ENCODE peak calls at places on chromosomes 12 and 14, in seven cellular contexts. One of them, this sample, is unnamed.

GRCh38 chr12:123034022-123034541 is 53.6 kb downstream of the ARL6IP4 start:
- DNase-seq in right atrium auricular region: no peak
- DNase-seq in choroid plexus epithelial cell: no peak
- DNase-seq in IMR-90: no peak
- DNase-seq in hepatocyte: no peak
- DNase-seq in A549: no peak
- DNase-seq in A673: no peak
- DNase-seq in this sample: no peak

GRCh38 chr14:105119410-105120025 is 49.1 kb downstream of the JAG2 start:
- DNase-seq in right atrium auricular region: no peak
- DNase-seq in choroid plexus epithelial cell: no peak
- DNase-seq in IMR-90: no peak
- DNase-seq in hepatocyte: no peak
- DNase-seq in A549: no peak
- DNase-seq in A673: no peak
- DNase-seq in this sample: no peak

GRCh38 chr12:52971701-52972329 is 22.9 kb downstream of the KRT18 start:
- DNase-seq in right atrium auricular region: no peak
- DNase-seq in choroid plexus epithelial cell: peak
- DNase-seq in IMR-90: peak
- DNase-seq in hepatocyte: peak
- DNase-seq in A549: peak
- DNase-seq in A673: no peak
- DNase-seq in this sample: peak

GRCh38 chr12:32305163-32305562 is 94.2 kb upstream of the FGD4 start:
- DNase-seq in right atrium auricular region: no peak
- DNase-seq in choroid plexus epithelial cell: peak
- DNase-seq in IMR-90: peak
- DNase-seq in hepatocyte: no peak
- DNase-seq in A549: peak
- DNase-seq in A673: peak
- DNase-seq in this sample: peak

GRCh38 chr12:82470906-82471512 is 112.7 kb downstream of the METTL25 start:
- DNase-seq in right atrium auricular region: no peak
- DNase-seq in choroid plexus epithelial cell: no peak
- DNase-seq in IMR-90: no peak
- DNase-seq in hepatocyte: no peak
- DNase-seq in A549: no peak
- DNase-seq in A673: no peak
- DNase-seq in this sample: no peak

GRCh38 chr12:65525501-65526141 is 247.1 kb downstream of the MSRB3 start:
- DNase-seq in right atrium auricular region: no peak
- DNase-seq in choroid plexus epithelial cell: no peak
- DNase-seq in IMR-90: peak
- DNase-seq in hepatocyte: no peak
- DNase-seq in A549: no peak
- DNase-seq in A673: no peak
- DNase-seq in this sample: peak

GRCh38 chr12:92574046-92574783 is 128.6 kb upstream of the PLEKHG7 start:
- DNase-seq in right atrium auricular region: no peak
- DNase-seq in choroid plexus epithelial cell: peak
- DNase-seq in IMR-90: peak
- DNase-seq in hepatocyte: no peak
- DNase-seq in A549: peak
- DNase-seq in A673: peak
- DNase-seq in this sample: no peak

GRCh38 chr14:80946187-80946586 is 4.6 kb upstream of the CEP128 start:
- DNase-seq in right atrium auricular region: no peak
- DNase-seq in choroid plexus epithelial cell: no peak
- DNase-seq in IMR-90: peak
- DNase-seq in hepatocyte: no peak
- DNase-seq in A549: no peak
- DNase-seq in A673: no peak
- DNase-seq in this sample: no peak

GRCh38 chr14:71467419-71467818 is 464.8 kb upstream of the RGS6 start:
- DNase-seq in right atrium auricular region: no peak
- DNase-seq in choroid plexus epithelial cell: no peak
- DNase-seq in IMR-90: no peak
- DNase-seq in hepatocyte: no peak
- DNase-seq in A549: no peak
- DNase-seq in A673: peak
- DNase-seq in this sample: peak

GRCh38 chr14:64938972-64939816 is 3.4 kb downstream of the GPX2 start:
- DNase-seq in right atrium auricular region: no peak
- DNase-seq in choroid plexus epithelial cell: no peak
- DNase-seq in IMR-90: no peak
- DNase-seq in hepatocyte: no peak
- DNase-seq in A549: no peak
- DNase-seq in A673: no peak
- DNase-seq in this sample: no peak

GRCh38 chr12:530308-530707 is 70.6 kb downstream of the B4GALNT3 start:
- DNase-seq in right atrium auricular region: no peak
- DNase-seq in choroid plexus epithelial cell: no peak
- DNase-seq in IMR-90: no peak
- DNase-seq in hepatocyte: no peak
- DNase-seq in A549: no peak
- DNase-seq in A673: peak
- DNase-seq in this sample: no peak

GRCh38 chr14:20434701-20435453 is 1.1 kb downstream of the KLHL33 start:
- DNase-seq in right atrium auricular region: peak
- DNase-seq in choroid plexus epithelial cell: peak
- DNase-seq in IMR-90: no peak
- DNase-seq in hepatocyte: no peak
- DNase-seq in A549: no peak
- DNase-seq in A673: no peak
- DNase-seq in this sample: peak

GRCh38 chr12:123049398-123050250 is 69.1 kb downstream of the ARL6IP4 start:
- DNase-seq in right atrium auricular region: no peak
- DNase-seq in choroid plexus epithelial cell: peak
- DNase-seq in IMR-90: no peak
- DNase-seq in hepatocyte: no peak
- DNase-seq in A549: no peak
- DNase-seq in A673: no peak
- DNase-seq in this sample: no peak

GRCh38 chr14:71693373-71693772 is 238.9 kb upstream of the RGS6 start:
- DNase-seq in right atrium auricular region: no peak
- DNase-seq in choroid plexus epithelial cell: peak
- DNase-seq in IMR-90: peak
- DNase-seq in hepatocyte: no peak
- DNase-seq in A549: no peak
- DNase-seq in A673: peak
- DNase-seq in this sample: peak

GRCh38 chr12:84911331-84912190 is 1.0 kb downstream of the SLC6A15 start:
- DNase-seq in right atrium auricular region: no peak
- DNase-seq in choroid plexus epithelial cell: peak
- DNase-seq in IMR-90: peak
- DNase-seq in hepatocyte: peak
- DNase-seq in A549: peak
- DNase-seq in A673: peak
- DNase-seq in this sample: peak

GRCh38 chr14:86203843-86204242 is 673.9 kb downstream of the FLRT2 start:
- DNase-seq in right atrium auricular region: no peak
- DNase-seq in choroid plexus epithelial cell: no peak
- DNase-seq in IMR-90: no peak
- DNase-seq in hepatocyte: no peak
- DNase-seq in A549: no peak
- DNase-seq in A673: no peak
- DNase-seq in this sample: no peak

GRCh38 chr12:26941251-26941650 is 3.0 kb downstream of the FGFR1OP2 start:
- DNase-seq in right atrium auricular region: no peak
- DNase-seq in choroid plexus epithelial cell: peak
- DNase-seq in IMR-90: no peak
- DNase-seq in hepatocyte: no peak
- DNase-seq in A549: no peak
- DNase-seq in A673: no peak
- DNase-seq in this sample: no peak

DNA sequence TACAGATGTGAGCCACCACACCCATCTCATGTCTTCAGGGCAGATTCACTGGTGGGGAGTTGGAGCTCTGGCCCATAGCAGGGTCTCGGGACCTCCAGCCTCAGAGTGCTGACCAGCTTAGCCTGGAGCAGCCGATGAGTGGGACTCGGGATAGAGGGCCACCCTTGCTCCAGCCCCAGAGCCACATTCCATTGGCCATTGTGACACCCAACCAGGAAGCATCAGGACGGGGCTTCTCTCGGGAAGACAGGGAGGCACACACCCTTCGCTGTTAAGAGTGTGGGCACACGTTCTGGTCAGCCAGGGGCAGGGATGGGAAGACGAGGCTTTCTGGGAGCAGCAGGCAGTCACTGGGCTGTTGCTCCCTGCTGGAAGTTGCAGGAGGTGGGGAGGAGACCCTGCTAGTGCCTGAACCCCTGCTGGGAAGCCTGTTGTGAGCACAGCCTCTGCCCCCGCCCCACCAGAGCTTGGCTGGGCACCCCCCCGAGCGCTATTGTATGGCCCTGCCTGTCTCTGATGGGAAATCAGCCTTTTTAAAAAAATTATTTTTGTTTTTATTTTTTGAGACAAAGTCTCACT is 1.6 kb downstream of the ADGRD1 start:
- DNase-seq in right atrium auricular region: peak
- DNase-seq in choroid plexus epithelial cell: no peak
- DNase-seq in IMR-90: no peak
- DNase-seq in hepatocyte: no peak
- DNase-seq in A549: no peak
- DNase-seq in A673: no peak
- DNase-seq in this sample: no peak
- H3K4me3 ChIP-seq in right atrium auricular region: peak
- H3K4me3 ChIP-seq in choroid plexus epithelial cell: no peak
- H3K4me3 ChIP-seq in IMR-90: no peak
- H3K4me3 ChIP-seq in hepatocyte: no peak
- H3K4me3 ChIP-seq in A549: no peak
- H3K4me3 ChIP-seq in A673: no peak
- H3K4me3 ChIP-seq in this sample: peak

GRCh38 chr14:41825622-41826021 is 218.9 kb downstream of the LRFN5 start:
- DNase-seq in right atrium auricular region: no peak
- DNase-seq in choroid plexus epithelial cell: no peak
- DNase-seq in IMR-90: no peak
- DNase-seq in hepatocyte: no peak
- DNase-seq in A549: no peak
- DNase-seq in A673: no peak
- DNase-seq in this sample: no peak

DNA sequence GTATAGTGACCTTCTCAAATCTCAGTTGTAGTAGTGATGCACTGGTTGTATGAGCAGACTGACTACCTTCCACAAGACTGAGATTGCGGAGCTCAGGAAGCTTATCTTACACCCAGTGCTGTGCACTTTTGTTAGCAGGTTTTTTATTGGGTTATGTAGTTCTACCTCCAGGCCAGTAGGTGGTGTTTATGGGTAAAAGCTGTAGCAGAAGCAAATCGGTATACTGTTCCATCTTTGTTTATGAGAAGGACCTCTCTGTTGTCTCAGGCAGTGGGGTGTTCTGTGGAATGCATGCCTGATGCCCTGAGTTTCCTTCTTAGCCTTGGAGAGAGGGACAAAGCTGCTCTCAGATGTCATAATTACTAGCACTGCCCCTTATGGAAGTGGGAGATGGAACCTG is 217.8 kb downstream of the LRFN5 start:
- DNase-seq in right atrium auricular region: no peak
- DNase-seq in choroid plexus epithelial cell: no peak
- DNase-seq in IMR-90: no peak
- DNase-seq in hepatocyte: no peak
- DNase-seq in A549: no peak
- DNase-seq in A673: no peak
- DNase-seq in this sample: no peak
- TF ChIP-seq CTCF in right atrium auricular region: no peak
- TF ChIP-seq CTCF in choroid plexus epithelial cell: peak
- TF ChIP-seq CTCF in IMR-90: no peak
- TF ChIP-seq CTCF in hepatocyte: no peak
- TF ChIP-seq CTCF in A549: no peak
- TF ChIP-seq CTCF in A673: peak
- TF ChIP-seq CTCF in this sample: peak

GRCh38 chr14:31027847-31028246 is 1.7 kb upstream of the STRN3 start:
- DNase-seq in right atrium auricular region: no peak
- DNase-seq in choroid plexus epithelial cell: no peak
- DNase-seq in IMR-90: no peak
- DNase-seq in hepatocyte: no peak
- DNase-seq in A549: no peak
- DNase-seq in A673: no peak
- DNase-seq in this sample: no peak
- H3K4me3 ChIP-seq in right atrium auricular region: no peak
- H3K4me3 ChIP-seq in choroid plexus epithelial cell: no peak
- H3K4me3 ChIP-seq in IMR-90: no peak
- H3K4me3 ChIP-seq in hepatocyte: peak
- H3K4me3 ChIP-seq in A549: peak
- H3K4me3 ChIP-seq in A673: peak
- H3K4me3 ChIP-seq in this sample: no peak

GRCh38 chr14:63328787-63329737 is 10.3 kb upstream of the GPHB5 start:
- DNase-seq in right atrium auricular region: no peak
- DNase-seq in choroid plexus epithelial cell: no peak
- DNase-seq in IMR-90: no peak
- DNase-seq in hepatocyte: no peak
- DNase-seq in A549: no peak
- DNase-seq in A673: peak
- DNase-seq in this sample: peak
- TF ChIP-seq CTCF in right atrium auricular region: no peak
- TF ChIP-seq CTCF in choroid plexus epithelial cell: no peak
- TF ChIP-seq CTCF in IMR-90: no peak
- TF ChIP-seq CTCF in hepatocyte: no peak
- TF ChIP-seq CTCF in A549: no peak
- TF ChIP-seq CTCF in A673: no peak
- TF ChIP-seq CTCF in this sample: no peak

GRCh38 chr14:89900822-89901221 is 53.7 kb downstream of the EFCAB11 start:
- DNase-seq in right atrium auricular region: no peak
- DNase-seq in choroid plexus epithelial cell: peak
- DNase-seq in IMR-90: peak
- DNase-seq in hepatocyte: no peak
- DNase-seq in A549: no peak
- DNase-seq in A673: no peak
- DNase-seq in this sample: no peak

GRCh38 chr14:89899917-89900680 is 54.4 kb downstream of the EFCAB11 start:
- DNase-seq in right atrium auricular region: no peak
- DNase-seq in choroid plexus epithelial cell: peak
- DNase-seq in IMR-90: peak
- DNase-seq in hepatocyte: peak
- DNase-seq in A549: no peak
- DNase-seq in A673: peak
- DNase-seq in this sample: peak

GRCh38 chr14:89903340-89903965 is 51.1 kb downstream of the EFCAB11 start:
- DNase-seq in right atrium auricular region: no peak
- DNase-seq in choroid plexus epithelial cell: no peak
- DNase-seq in IMR-90: no peak
- DNase-seq in hepatocyte: no peak
- DNase-seq in A549: no peak
- DNase-seq in A673: no peak
- DNase-seq in this sample: no peak

GRCh38 chr14:89906000-89906399 is 48.5 kb downstream of the EFCAB11 start:
- DNase-seq in right atrium auricular region: no peak
- DNase-seq in choroid plexus epithelial cell: no peak
- DNase-seq in IMR-90: no peak
- DNase-seq in hepatocyte: no peak
- DNase-seq in A549: no peak
- DNase-seq in A673: no peak
- DNase-seq in this sample: no peak

DNA sequence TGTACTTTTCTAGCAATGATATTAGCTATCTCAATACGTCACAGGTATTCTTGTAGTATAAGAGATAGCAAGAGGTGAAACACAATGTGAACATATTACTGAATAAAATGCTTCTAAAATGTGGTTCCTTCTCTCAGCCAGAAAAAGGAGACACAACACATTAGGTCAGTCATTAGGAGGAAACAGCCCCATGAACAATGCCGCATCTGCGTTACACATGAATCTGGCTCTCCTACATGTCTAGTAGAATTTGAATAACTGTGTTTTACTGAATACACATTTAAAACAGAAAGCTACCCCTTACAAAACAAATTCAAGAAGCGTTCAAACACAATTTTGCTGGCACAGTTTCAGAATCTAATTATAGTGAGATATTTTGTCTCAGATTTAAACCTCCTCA is 51.7 kb downstream of the EFCAB11 start:
- DNase-seq in right atrium auricular region: no peak
- DNase-seq in choroid plexus epithelial cell: no peak
- DNase-seq in IMR-90: no peak
- DNase-seq in hepatocyte: no peak
- DNase-seq in A549: no peak
- DNase-seq in A673: no peak
- DNase-seq in this sample: no peak
- H3K4me3 ChIP-seq in right atrium auricular region: no peak
- H3K4me3 ChIP-seq in choroid plexus epithelial cell: no peak
- H3K4me3 ChIP-seq in IMR-90: no peak
- H3K4me3 ChIP-seq in hepatocyte: no peak
- H3K4me3 ChIP-seq in A549: no peak
- H3K4me3 ChIP-seq in A673: no peak
- H3K4me3 ChIP-seq in this sample: no peak

This sample was measured in fibroblast of the aortic adventitia.